ENCODE peak calls at places on chromosomes 13 and 19, in eight cellular contexts. I, L, K, Z, U, T, D and J are unnamed samples.

GRCh38 chr13:91836554-91836953 is 438.1 kb downstream of the GPC5 start:
- DNase-seq in I (no peak), L (no peak), K (no peak), Z (no peak), U (no peak), T (no peak), D (no peak), J (no peak)

GRCh38 chr19:18220632-18221275 is 5.5 kb downstream of the PDE4C start:
- DNase-seq in I (no peak), L (no peak), K (no peak), Z (peak), U (no peak), T (no peak), D (no peak), J (no peak)

GRCh38 chr19:56637976-56638555 is 4.9 kb upstream of the SMIM17 start:
- DNase-seq in I (peak), L (no peak), K (no peak), Z (no peak), U (peak), T (peak), D (peak), J (peak)

GRCh38 chr19:52963229-52963760 is 614 bp upstream of the ZNF816 start:
- DNase-seq in I (peak), L (no peak), K (no peak), Z (no peak), U (peak), T (peak), D (no peak), J (no peak)

GRCh38 chr19:9456018-9456689 is 20.8 kb upstream of the ZNF266 start:
- DNase-seq in I (no peak), L (no peak), K (no peak), Z (no peak), U (no peak), T (no peak), D (no peak), J (no peak)

GRCh38 chr13:36354842-36355241 is 8.6 kb upstream of the SPART start:
- DNase-seq in I (no peak), L (no peak), K (no peak), Z (no peak), U (no peak), T (no peak), D (no peak), J (no peak)

GRCh38 chr13:28530729-28531194 is 35.8 kb upstream of the FLT1 start:
- DNase-seq in I (peak), L (no peak), K (peak), Z (no peak), U (peak), T (no peak), D (no peak), J (no peak)

GRCh38 chr13:40682449-40683240 is 16.2 kb upstream of the FOXO1 start:
- DNase-seq in I (peak), L (no peak), K (no peak), Z (peak), U (no peak), T (no peak), D (no peak), J (peak)